ENCODE peak calls at places on chromosomes 11 and 22, in four cellular contexts. One of them, this sample, is unnamed.

GRCh38 chr11:126354631-126355323 is 709 bp upstream of the ST3GAL4 start:
- DNase-seq in K562: peak
- DNase-seq in A549: no peak
- DNase-seq in GM12878: no peak
- DNase-seq in this sample: no peak

GRCh38 chr22:46245515-46245914 is 4.6 kb downstream of the CDPF1 start:
- DNase-seq in K562: no peak
- DNase-seq in A549: no peak
- DNase-seq in GM12878: no peak
- DNase-seq in this sample: peak

GRCh38 chr11:15053201-15053685 is 20.1 kb upstream of the CALCB start:
- DNase-seq in K562: no peak
- DNase-seq in A549: no peak
- DNase-seq in GM12878: no peak
- DNase-seq in this sample: no peak

GRCh38 chr11:22671751-22672150 is 5.3 kb downstream of the GAS2 start:
- DNase-seq in K562: no peak
- DNase-seq in A549: no peak
- DNase-seq in GM12878: no peak
- DNase-seq in this sample: no peak

GRCh38 chr11:830295-831131 is 2.2 kb upstream of the CD151 start:
- DNase-seq in K562: no peak
- DNase-seq in A549: no peak
- DNase-seq in GM12878: no peak
- DNase-seq in this sample: peak

GRCh38 chr11:107707807-107708206 is 4.0 kb downstream of the SLN start:
- DNase-seq in K562: no peak
- DNase-seq in A549: no peak
- DNase-seq in GM12878: no peak
- DNase-seq in this sample: no peak

GRCh38 chr11:45933131-45933821 is 10.8 kb downstream of the LARGE2 start:
- DNase-seq in K562: no peak
- DNase-seq in A549: no peak
- DNase-seq in GM12878: no peak
- DNase-seq in this sample: no peak

GRCh38 chr11:114482114-114482513 is 42.8 kb downstream of the REXO2 start:
- DNase-seq in K562: no peak
- DNase-seq in A549: no peak
- DNase-seq in GM12878: no peak
- DNase-seq in this sample: no peak

GRCh38 chr11:92762175-92762574 is 207.3 kb upstream of the MTNR1B start:
- DNase-seq in K562: no peak
- DNase-seq in A549: no peak
- DNase-seq in GM12878: no peak
- DNase-seq in this sample: no peak

GRCh38 chr22:28395920-28396447 is 283.7 kb downstream of the TTC28 start:
- DNase-seq in K562: no peak
- DNase-seq in A549: no peak
- DNase-seq in GM12878: no peak
- DNase-seq in this sample: no peak

GRCh38 chr22:36767035-36767775 is 8.7 kb downstream of the IFT27 start:
- DNase-seq in K562: no peak
- DNase-seq in A549: no peak
- DNase-seq in GM12878: no peak
- DNase-seq in this sample: no peak

GRCh38 chr22:36891646-36892045 is 21.8 kb upstream of the CSF2RB start:
- DNase-seq in K562: no peak
- DNase-seq in A549: no peak
- DNase-seq in GM12878: no peak
- DNase-seq in this sample: no peak

GRCh38 chr11:78714539-78714938 is 139.9 kb upstream of the NARS2 start:
- DNase-seq in K562: no peak
- DNase-seq in A549: no peak
- DNase-seq in GM12878: no peak
- DNase-seq in this sample: no peak

GRCh38 chr11:101334581-101334980 is 205.0 kb upstream of the PGR start:
- DNase-seq in K562: no peak
- DNase-seq in A549: no peak
- DNase-seq in GM12878: no peak
- DNase-seq in this sample: no peak

GRCh38 chr11:123469586-123469985 is 39.5 kb downstream of the GRAMD1B start:
- DNase-seq in K562: no peak
- DNase-seq in A549: no peak
- DNase-seq in GM12878: no peak
- DNase-seq in this sample: no peak

GRCh38 chr11:83317757-83318548 is 31.8 kb upstream of the CCDC90B start:
- DNase-seq in K562: no peak
- DNase-seq in A549: no peak
- DNase-seq in GM12878: no peak
- DNase-seq in this sample: no peak

GRCh38 chr11:27296406-27296994 is 66.5 kb downstream of the CCDC34 start:
- DNase-seq in K562: peak
- DNase-seq in A549: peak
- DNase-seq in GM12878: no peak
- DNase-seq in this sample: peak

GRCh38 chr22:25082096-25082495 is 117.6 kb upstream of the CRYBB3 start:
- DNase-seq in K562: no peak
- DNase-seq in A549: no peak
- DNase-seq in GM12878: no peak
- DNase-seq in this sample: no peak

GRCh38 chr11:89159974-89160373 is 17.7 kb upstream of the TYR start:
- DNase-seq in K562: no peak
- DNase-seq in A549: no peak
- DNase-seq in GM12878: no peak
- DNase-seq in this sample: no peak

GRCh38 chr11:65169164-65169641 is 830 bp upstream of the SPDYC start:
- DNase-seq in K562: peak
- DNase-seq in A549: no peak
- DNase-seq in GM12878: no peak
- DNase-seq in this sample: no peak

GRCh38 chr22:17638182-17638431 is 450 bp upstream of the BCL2L13 start:
- DNase-seq in K562: no peak
- DNase-seq in A549: peak
- DNase-seq in GM12878: no peak
- DNase-seq in this sample: no peak

GRCh38 chr22:19888131-19888746 is 33.6 kb upstream of the GNB1L start:
- DNase-seq in K562: no peak
- DNase-seq in A549: no peak
- DNase-seq in GM12878: no peak
- DNase-seq in this sample: no peak

GRCh38 chr11:40118780-40119179 is 1340.7 kb downstream of the LRRC4C start:
- DNase-seq in K562: no peak
- DNase-seq in A549: no peak
- DNase-seq in GM12878: no peak
- DNase-seq in this sample: no peak

GRCh38 chr11:86588566-86589090 is 83.8 kb downstream of the ME3 start:
- DNase-seq in K562: no peak
- DNase-seq in A549: no peak
- DNase-seq in GM12878: no peak
- DNase-seq in this sample: no peak

GRCh38 chr11:6925636-6926207 is 504 bp upstream of the ZNF215 start:
- DNase-seq in K562: peak
- DNase-seq in A549: no peak
- DNase-seq in GM12878: no peak
- DNase-seq in this sample: no peak

GRCh38 chr22:22703715-22704114 is 59.3 kb downstream of the GGTLC2 start:
- DNase-seq in K562: no peak
- DNase-seq in A549: peak
- DNase-seq in GM12878: no peak
- DNase-seq in this sample: no peak

GRCh38 chr11:203056-203944 is 3.9 kb downstream of the BET1L start:
- DNase-seq in K562: no peak
- DNase-seq in A549: no peak
- DNase-seq in GM12878: no peak
- DNase-seq in this sample: no peak

GRCh38 chr11:74678041-74678440 is 53.2 kb downstream of the CHRDL2 start:
- DNase-seq in K562: no peak
- DNase-seq in A549: no peak
- DNase-seq in GM12878: no peak
- DNase-seq in this sample: no peak

GRCh38 chr22:46433318-46433717 is 97.8 kb downstream of the TRMU start:
- DNase-seq in K562: no peak
- DNase-seq in A549: no peak
- DNase-seq in GM12878: no peak
- DNase-seq in this sample: no peak

GRCh38 chr11:15153231-15153630 is 38.5 kb downstream of the INSC start:
- DNase-seq in K562: no peak
- DNase-seq in A549: no peak
- DNase-seq in GM12878: no peak
- DNase-seq in this sample: no peak

GRCh38 chr22:24521791-24522245 is 26.7 kb downstream of the UPB1 start:
- DNase-seq in K562: no peak
- DNase-seq in A549: peak
- DNase-seq in GM12878: no peak
- DNase-seq in this sample: peak

GRCh38 chr11:7664867-7665266 is 8.4 kb downstream of the CYB5R2 start:
- DNase-seq in K562: no peak
- DNase-seq in A549: no peak
- DNase-seq in GM12878: no peak
- DNase-seq in this sample: no peak

GRCh38 chr22:42799462-42800405 is 57.3 kb downstream of the ARFGAP3 start:
- DNase-seq in K562: peak
- DNase-seq in A549: no peak
- DNase-seq in GM12878: no peak
- DNase-seq in this sample: no peak

GRCh38 chr11:66951927-66952337 is 6.3 kb downstream of the PC start:
- DNase-seq in K562: no peak
- DNase-seq in A549: no peak
- DNase-seq in GM12878: no peak
- DNase-seq in this sample: peak

GRCh38 chr11:83464181-83464580 is 178.0 kb upstream of the CCDC90B start:
- DNase-seq in K562: no peak
- DNase-seq in A549: no peak
- DNase-seq in GM12878: no peak
- DNase-seq in this sample: no peak

GRCh38 chr22:23105919-23106853 is 35.6 kb downstream of the RSPH14 start:
- DNase-seq in K562: peak
- DNase-seq in A549: no peak
- DNase-seq in GM12878: no peak
- DNase-seq in this sample: no peak

GRCh38 chr11:64074239-64074638 is 38.5 kb downstream of the FLRT1 start:
- DNase-seq in K562: peak
- DNase-seq in A549: no peak
- DNase-seq in GM12878: no peak
- DNase-seq in this sample: no peak

GRCh38 chr11:68780829-68781228 is 29.5 kb upstream of the TESMIN start:
- DNase-seq in K562: peak
- DNase-seq in A549: no peak
- DNase-seq in GM12878: no peak
- DNase-seq in this sample: peak

GRCh38 chr11:20047755-20048154 is 112.5 kb downstream of the DBX1 start:
- DNase-seq in K562: no peak
- DNase-seq in A549: no peak
- DNase-seq in GM12878: no peak
- DNase-seq in this sample: no peak

GRCh38 chr11:20048707-20049106 is 111.6 kb downstream of the DBX1 start:
- DNase-seq in K562: no peak
- DNase-seq in A549: no peak
- DNase-seq in GM12878: no peak
- DNase-seq in this sample: no peak

GRCh38 chr11:20045098-20045688 is 115.1 kb downstream of the DBX1 start:
- DNase-seq in K562: no peak
- DNase-seq in A549: no peak
- DNase-seq in GM12878: no peak
- DNase-seq in this sample: peak

GRCh38 chr11:20048246-20048645 is 112.0 kb downstream of the DBX1 start:
- DNase-seq in K562: no peak
- DNase-seq in A549: no peak
- DNase-seq in GM12878: no peak
- DNase-seq in this sample: no peak

DNA sequence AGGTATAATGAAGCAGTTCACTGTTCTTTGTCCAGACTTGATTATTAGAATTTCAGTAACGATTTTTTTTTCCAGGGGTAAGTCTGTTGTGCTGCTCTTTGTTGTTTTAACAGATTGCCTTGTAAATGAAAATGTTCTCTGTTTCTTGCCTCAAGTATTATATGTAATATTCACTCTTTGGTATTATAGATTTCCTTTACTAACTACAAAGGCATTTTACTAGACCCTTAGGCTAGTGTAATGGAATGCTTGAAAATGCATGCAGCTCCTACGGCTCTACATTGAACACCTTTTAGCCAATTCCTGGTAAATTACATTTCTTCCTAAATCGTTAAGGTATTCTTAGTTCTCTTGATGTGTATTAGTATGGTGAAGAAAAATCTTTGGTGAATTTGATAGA is 113.3 kb downstream of the DBX1 start:
- DNase-seq in K562: no peak
- DNase-seq in A549: no peak
- DNase-seq in GM12878: no peak
- DNase-seq in this sample: no peak
- TF ChIP-seq RCOR1 in K562: no peak
- TF ChIP-seq RCOR1 in A549: no peak
- TF ChIP-seq RCOR1 in GM12878: no peak
- TF ChIP-seq RCOR1 in this sample: no peak

DNA sequence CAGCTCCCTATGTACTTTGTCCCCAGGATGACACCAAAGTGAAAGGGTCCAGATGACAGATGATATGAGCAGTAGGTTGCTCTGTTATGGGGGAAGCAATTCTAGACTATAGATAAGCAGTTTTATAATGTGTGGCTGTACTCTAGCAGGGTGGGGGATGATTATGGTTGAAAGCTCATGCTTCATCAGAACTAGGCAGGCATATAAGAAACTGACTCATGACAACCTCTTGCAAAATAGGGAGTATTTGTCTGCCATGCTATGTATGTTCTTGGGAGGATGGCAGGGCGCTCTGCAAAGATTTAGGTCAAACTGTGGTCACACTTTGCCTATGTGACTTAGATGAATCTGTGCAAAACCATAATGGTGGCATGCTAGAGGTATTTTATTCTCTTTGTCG is 158.3 kb upstream of the ZBED5 start:
- DNase-seq in K562: no peak
- DNase-seq in A549: no peak
- DNase-seq in GM12878: no peak
- DNase-seq in this sample: no peak
- TF ChIP-seq RCOR1 in K562: no peak
- TF ChIP-seq RCOR1 in A549: no peak
- TF ChIP-seq RCOR1 in GM12878: no peak
- TF ChIP-seq RCOR1 in this sample: no peak

GRCh38 chr11:69892237-69892985 is 73.2 kb upstream of the FGF3 start:
- DNase-seq in K562: peak
- DNase-seq in A549: no peak
- DNase-seq in GM12878: no peak
- DNase-seq in this sample: peak
- TF ChIP-seq RCOR1 in K562: no peak
- TF ChIP-seq RCOR1 in A549: no peak
- TF ChIP-seq RCOR1 in GM12878: no peak
- TF ChIP-seq RCOR1 in this sample: no peak

GRCh38 chr11:105181100-105181499 is 41.5 kb upstream of the CARD18 start:
- DNase-seq in K562: no peak
- DNase-seq in A549: no peak
- DNase-seq in GM12878: no peak
- DNase-seq in this sample: no peak
- TF ChIP-seq RCOR1 in K562: no peak
- TF ChIP-seq RCOR1 in A549: no peak
- TF ChIP-seq RCOR1 in GM12878: no peak
- TF ChIP-seq RCOR1 in this sample: no peak